ENCODE peak calls at places on chromosomes 16 and 17, in nine cellular contexts. One of them, this sample, is unnamed.

GRCh38 chr16:4200000-4200780 is 41.7 kb downstream of the SRL start:
- DNase-seq in HT-29: peak; percentile 81
- DNase-seq in stimulated activated CD4-positive, alpha-beta T cell treated with anti-CD3 and anti-CD28 coated beads, Interleukin-2, amount 100 ng/mL, for 48 hours: no peak
- DNase-seq in left lung: peak; percentile 87
- DNase-seq in SW 1271: no peak
- DNase-seq in CD4-positive, alpha-beta memory T cell: no peak
- DNase-seq in left cardiac atrium: peak; percentile 59
- DNase-seq in neural progenitor cell: peak; percentile 63
- DNase-seq in AG04450: peak; percentile 36
- DNase-seq in this sample: peak; percentile 75

GRCh38 chr17:66789961-66790421 is 44.9 kb upstream of the CACNG5 start:
- DNase-seq in HT-29: no peak
- DNase-seq in stimulated activated CD4-positive, alpha-beta T cell treated with anti-CD3 and anti-CD28 coated beads, Interleukin-2, amount 100 ng/mL, for 48 hours: no peak
- DNase-seq in left lung: peak; percentile 43
- DNase-seq in SW 1271: no peak
- DNase-seq in CD4-positive, alpha-beta memory T cell: no peak
- DNase-seq in left cardiac atrium: no peak
- DNase-seq in neural progenitor cell: no peak
- DNase-seq in AG04450: no peak
- DNase-seq in this sample: no peak

GRCh38 chr17:6343736-6344135 is 91.2 kb downstream of the AIPL1 start:
- DNase-seq in HT-29: no peak
- DNase-seq in stimulated activated CD4-positive, alpha-beta T cell treated with anti-CD3 and anti-CD28 coated beads, Interleukin-2, amount 100 ng/mL, for 48 hours: no peak
- DNase-seq in left lung: no peak
- DNase-seq in SW 1271: no peak
- DNase-seq in CD4-positive, alpha-beta memory T cell: no peak
- DNase-seq in left cardiac atrium: no peak
- DNase-seq in neural progenitor cell: no peak
- DNase-seq in AG04450: no peak
- DNase-seq in this sample: no peak

GRCh38 chr16:9134739-9135138 is 43.3 kb downstream of the HAPSTR1 start:
- DNase-seq in HT-29: peak; percentile 44
- DNase-seq in stimulated activated CD4-positive, alpha-beta T cell treated with anti-CD3 and anti-CD28 coated beads, Interleukin-2, amount 100 ng/mL, for 48 hours: peak; percentile 47
- DNase-seq in left lung: no peak
- DNase-seq in SW 1271: no peak
- DNase-seq in CD4-positive, alpha-beta memory T cell: no peak
- DNase-seq in left cardiac atrium: no peak
- DNase-seq in neural progenitor cell: peak; percentile 82
- DNase-seq in AG04450: no peak
- DNase-seq in this sample: peak; percentile 59

GRCh38 chr17:72404872-72405271 is 284.1 kb downstream of the SOX9 start:
- DNase-seq in HT-29: no peak
- DNase-seq in stimulated activated CD4-positive, alpha-beta T cell treated with anti-CD3 and anti-CD28 coated beads, Interleukin-2, amount 100 ng/mL, for 48 hours: no peak
- DNase-seq in left lung: no peak
- DNase-seq in SW 1271: no peak
- DNase-seq in CD4-positive, alpha-beta memory T cell: no peak
- DNase-seq in left cardiac atrium: no peak
- DNase-seq in neural progenitor cell: no peak
- DNase-seq in AG04450: no peak
- DNase-seq in this sample: no peak

GRCh38 chr16:49952386-49952785 is 72.6 kb upstream of the CNEP1R1 start:
- DNase-seq in HT-29: no peak
- DNase-seq in stimulated activated CD4-positive, alpha-beta T cell treated with anti-CD3 and anti-CD28 coated beads, Interleukin-2, amount 100 ng/mL, for 48 hours: no peak
- DNase-seq in left lung: no peak
- DNase-seq in SW 1271: no peak
- DNase-seq in CD4-positive, alpha-beta memory T cell: no peak
- DNase-seq in left cardiac atrium: no peak
- DNase-seq in neural progenitor cell: no peak
- DNase-seq in AG04450: no peak
- DNase-seq in this sample: no peak

GRCh38 chr17:48002920-48003685 is 32.2 kb downstream of the CDK5RAP3 start:
- DNase-seq in HT-29: no peak
- DNase-seq in stimulated activated CD4-positive, alpha-beta T cell treated with anti-CD3 and anti-CD28 coated beads, Interleukin-2, amount 100 ng/mL, for 48 hours: no peak
- DNase-seq in left lung: no peak
- DNase-seq in SW 1271: no peak
- DNase-seq in CD4-positive, alpha-beta memory T cell: no peak
- DNase-seq in left cardiac atrium: no peak
- DNase-seq in neural progenitor cell: peak; percentile 79
- DNase-seq in AG04450: no peak
- DNase-seq in this sample: no peak

GRCh38 chr17:42555122-42555622 is 2.4 kb downstream of the HSD17B1 start:
- DNase-seq in HT-29: no peak
- DNase-seq in stimulated activated CD4-positive, alpha-beta T cell treated with anti-CD3 and anti-CD28 coated beads, Interleukin-2, amount 100 ng/mL, for 48 hours: no peak
- DNase-seq in left lung: no peak
- DNase-seq in SW 1271: no peak
- DNase-seq in CD4-positive, alpha-beta memory T cell: no peak
- DNase-seq in left cardiac atrium: no peak
- DNase-seq in neural progenitor cell: no peak
- DNase-seq in AG04450: no peak
- DNase-seq in this sample: no peak

GRCh38 chr17:42849451-42850157 is 1.4 kb upstream of the AOC3 start:
- DNase-seq in HT-29: peak; percentile 39
- DNase-seq in stimulated activated CD4-positive, alpha-beta T cell treated with anti-CD3 and anti-CD28 coated beads, Interleukin-2, amount 100 ng/mL, for 48 hours: no peak
- DNase-seq in left lung: no peak
- DNase-seq in SW 1271: no peak
- DNase-seq in CD4-positive, alpha-beta memory T cell: no peak
- DNase-seq in left cardiac atrium: no peak
- DNase-seq in neural progenitor cell: no peak
- DNase-seq in AG04450: no peak
- DNase-seq in this sample: no peak

GRCh38 chr16:73125860-73126259 is 77.9 kb upstream of the ZFHX3 start:
- DNase-seq in HT-29: no peak
- DNase-seq in stimulated activated CD4-positive, alpha-beta T cell treated with anti-CD3 and anti-CD28 coated beads, Interleukin-2, amount 100 ng/mL, for 48 hours: no peak
- DNase-seq in left lung: no peak
- DNase-seq in SW 1271: no peak
- DNase-seq in CD4-positive, alpha-beta memory T cell: no peak
- DNase-seq in left cardiac atrium: peak; percentile 26
- DNase-seq in neural progenitor cell: no peak
- DNase-seq in AG04450: peak; percentile 11
- DNase-seq in this sample: no peak

GRCh38 chr17:41367426-41368075 is 2.1 kb downstream of the KRT33B start:
- DNase-seq in HT-29: no peak
- DNase-seq in stimulated activated CD4-positive, alpha-beta T cell treated with anti-CD3 and anti-CD28 coated beads, Interleukin-2, amount 100 ng/mL, for 48 hours: no peak
- DNase-seq in left lung: no peak
- DNase-seq in SW 1271: no peak
- DNase-seq in CD4-positive, alpha-beta memory T cell: no peak
- DNase-seq in left cardiac atrium: no peak
- DNase-seq in neural progenitor cell: no peak
- DNase-seq in AG04450: no peak
- DNase-seq in this sample: no peak

GRCh38 chr16:50679266-50679665 is 1.8 kb downstream of the SNX20 start:
- DNase-seq in HT-29: no peak
- DNase-seq in stimulated activated CD4-positive, alpha-beta T cell treated with anti-CD3 and anti-CD28 coated beads, Interleukin-2, amount 100 ng/mL, for 48 hours: no peak
- DNase-seq in left lung: no peak
- DNase-seq in SW 1271: no peak
- DNase-seq in CD4-positive, alpha-beta memory T cell: no peak
- DNase-seq in left cardiac atrium: no peak
- DNase-seq in neural progenitor cell: no peak
- DNase-seq in AG04450: no peak
- DNase-seq in this sample: no peak

GRCh38 chr17:31163091-31163781 is 68.5 kb downstream of the NF1 start:
- DNase-seq in HT-29: no peak
- DNase-seq in stimulated activated CD4-positive, alpha-beta T cell treated with anti-CD3 and anti-CD28 coated beads, Interleukin-2, amount 100 ng/mL, for 48 hours: no peak
- DNase-seq in left lung: no peak
- DNase-seq in SW 1271: no peak
- DNase-seq in CD4-positive, alpha-beta memory T cell: no peak
- DNase-seq in left cardiac atrium: no peak
- DNase-seq in neural progenitor cell: no peak
- DNase-seq in AG04450: no peak
- DNase-seq in this sample: no peak

GRCh38 chr17:21551081-21551881 is 141.0 kb upstream of the KCNJ18 start:
- DNase-seq in HT-29: peak; percentile 52
- DNase-seq in stimulated activated CD4-positive, alpha-beta T cell treated with anti-CD3 and anti-CD28 coated beads, Interleukin-2, amount 100 ng/mL, for 48 hours: peak; percentile 70
- DNase-seq in left lung: peak; percentile 92
- DNase-seq in SW 1271: peak; percentile 45
- DNase-seq in CD4-positive, alpha-beta memory T cell: peak; percentile 74
- DNase-seq in left cardiac atrium: peak; percentile 88
- DNase-seq in neural progenitor cell: no peak
- DNase-seq in AG04450: peak; percentile 69
- DNase-seq in this sample: peak; percentile 89

GRCh38 chr17:67488161-67488560 is 111.1 kb downstream of the PITPNC1 start:
- DNase-seq in HT-29: no peak
- DNase-seq in stimulated activated CD4-positive, alpha-beta T cell treated with anti-CD3 and anti-CD28 coated beads, Interleukin-2, amount 100 ng/mL, for 48 hours: no peak
- DNase-seq in left lung: no peak
- DNase-seq in SW 1271: no peak
- DNase-seq in CD4-positive, alpha-beta memory T cell: no peak
- DNase-seq in left cardiac atrium: peak; percentile 52
- DNase-seq in neural progenitor cell: no peak
- DNase-seq in AG04450: no peak
- DNase-seq in this sample: no peak